ENCODE peak calls at places on chromosomes 12 and 14, in six cellular contexts. U, R, M, Y, T and I are unnamed samples. For H3K27me3, the result is how much of the 10 kb centered on the place peaks cover.

GRCh38 chr12:75781532-75782046 is 250.0 kb downstream of the PHLDA1 start:
- DNase-seq in U (peak), R (no peak), M (no peak), Y (no peak), T (no peak), I (no peak)

GRCh38 chr14:96576937-96577336 is 74.8 kb downstream of the PAPOLA start:
- DNase-seq in U (no peak), R (no peak), M (no peak), Y (no peak), T (no peak), I (no peak)

GRCh38 chr12:3365416-3366385 is 125.3 kb upstream of the PRMT8 start:
- DNase-seq in U (no peak), R (no peak), M (peak), Y (peak), T (peak), I (peak)

GRCh38 chr12:55619352-55620138 is 17.1 kb upstream of the OR10P1 start:
- DNase-seq in U (peak), R (no peak), M (no peak), Y (no peak), T (no peak), I (peak)

GRCh38 chr12:76197283-76197682 is 112.8 kb upstream of the NAP1L1 start:
- DNase-seq in U (no peak), R (no peak), M (no peak), Y (no peak), T (no peak), I (no peak)

GRCh38 chr14:29197557-29197956 is 431.0 kb downstream of the FOXG1 start:
- DNase-seq in U (no peak), R (no peak), M (no peak), Y (no peak), T (no peak), I (no peak)

GRCh38 chr14:96204151-96205058 is at the start of gene BDKRB2:
- DNase-seq in U (peak), R (peak), M (peak), Y (peak), T (peak), I (peak)

GRCh38 chr12:32419520-32419960 is 20.2 kb downstream of the FGD4 start:
- DNase-seq in U (peak), R (no peak), M (no peak), Y (no peak), T (no peak), I (no peak)

GRCh38 chr14:73312697-73313096 is 75.4 kb downstream of the PAPLN start:
- DNase-seq in U (no peak), R (no peak), M (no peak), Y (no peak), T (no peak), I (no peak)

GRCh38 chr14:100827751-100828447 is 2.0 kb downstream of the MEG3 start:
- DNase-seq in U (peak), R (no peak), M (no peak), Y (no peak), T (peak), I (peak)

GRCh38 chr14:49306152-49306751 is 279.9 kb downstream of the RPS29 start:
- DNase-seq in U (peak), R (no peak), M (no peak), Y (no peak), T (no peak), I (no peak)

GRCh38 chr12:8687846-8688601 is 9.8 kb upstream of the RIMKLB start:
- DNase-seq in U (peak), R (no peak), M (no peak), Y (no peak), T (no peak), I (peak)

GRCh38 chr14:89419973-89420482 is 3.0 kb upstream of the FOXN3 start:
- DNase-seq in U (no peak), R (no peak), M (no peak), Y (no peak), T (no peak), I (no peak)

GRCh38 chr12:54891717-54892478 is 37.6 kb downstream of the MUCL1 start:
- DNase-seq in U (no peak), R (peak), M (peak), Y (peak), T (no peak), I (no peak)

GRCh38 chr14:76918176-76918750 is 92.1 kb downstream of the LRRC74A start:
- DNase-seq in U (peak), R (no peak), M (peak), Y (peak), T (no peak), I (peak)

GRCh38 chr14:71444030-71444822 is 488.0 kb upstream of the RGS6 start:
- DNase-seq in U (no peak), R (no peak), M (no peak), Y (no peak), T (no peak), I (no peak)

GRCh38 chr14:25150934-25151790 is 101.2 kb upstream of the STXBP6 start:
- DNase-seq in U (peak), R (no peak), M (no peak), Y (no peak), T (no peak), I (no peak)

GRCh38 chr12:123142518-123142840 is 8.4 kb downstream of the PITPNM2 start:
- DNase-seq in U (no peak), R (no peak), M (no peak), Y (no peak), T (no peak), I (no peak)

DNA sequence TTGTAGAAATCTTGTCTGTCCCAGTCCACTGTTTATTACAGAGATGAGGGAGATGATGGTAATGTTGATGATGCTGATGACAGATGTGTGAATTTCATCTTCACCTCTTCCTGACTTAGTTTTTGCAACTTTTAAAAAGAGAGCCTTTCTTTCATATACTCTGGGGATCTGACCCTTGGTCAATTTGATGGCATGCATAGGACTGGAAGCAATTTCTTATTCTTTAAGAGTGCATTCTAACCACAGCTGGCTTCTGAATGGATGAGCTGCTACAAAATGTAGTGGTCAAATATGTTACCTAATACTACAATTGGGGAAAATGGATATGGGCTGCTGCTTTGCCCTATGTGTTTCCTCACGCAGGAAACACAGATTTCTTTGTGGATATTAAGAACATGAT is 80.8 kb downstream of the MYRFL start:
- DNase-seq in U (no peak), R (no peak), M (no peak), Y (no peak), T (no peak), I (no peak)
- H3K27ac ChIP-seq in U (no peak), R (no peak), M (no peak), Y (no peak), T (no peak), I (no peak)

DNA sequence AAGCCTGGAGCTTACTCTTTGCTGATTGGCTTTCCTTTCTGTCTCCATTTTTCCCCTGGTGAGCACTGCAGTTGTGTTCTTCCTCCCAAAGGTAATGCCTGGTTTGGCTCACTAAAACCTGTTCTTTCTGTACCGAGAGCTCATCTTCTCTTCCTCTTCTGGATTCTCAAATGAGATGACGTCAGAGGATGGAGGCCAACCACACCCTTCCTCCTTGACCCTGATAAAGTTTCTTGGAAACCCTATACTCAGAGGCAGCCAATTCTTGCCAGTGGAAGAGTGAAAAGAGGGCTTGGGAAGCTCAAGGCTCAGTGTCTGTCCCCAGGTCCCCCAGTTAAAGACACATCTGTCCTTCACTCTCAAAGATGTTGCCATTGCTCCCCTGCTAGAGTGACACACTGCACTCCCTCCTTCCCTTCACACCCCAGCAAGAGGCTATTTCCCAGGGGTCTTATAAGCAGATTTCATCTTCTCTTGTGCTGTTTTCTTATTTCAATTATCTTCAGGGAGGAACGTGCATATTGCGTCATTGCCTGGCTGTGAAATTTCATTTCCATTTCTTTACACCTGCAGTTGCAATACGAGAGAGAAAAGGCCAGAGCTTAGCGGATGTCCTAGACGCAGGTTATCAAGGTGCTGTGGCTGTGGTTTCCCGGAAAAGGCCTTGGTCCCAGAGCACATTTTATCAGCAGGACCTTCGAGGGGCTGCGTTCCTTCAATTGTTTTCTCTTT is 27.3 kb downstream of the NTF3 start:
- DNase-seq in U (no peak), R (no peak), M (no peak), Y (no peak), T (no peak), I (no peak)
- TF ChIP-seq POLR2A in U (no peak), R (no peak), M (no peak), Y (no peak), T (no peak), I (no peak)

DNA sequence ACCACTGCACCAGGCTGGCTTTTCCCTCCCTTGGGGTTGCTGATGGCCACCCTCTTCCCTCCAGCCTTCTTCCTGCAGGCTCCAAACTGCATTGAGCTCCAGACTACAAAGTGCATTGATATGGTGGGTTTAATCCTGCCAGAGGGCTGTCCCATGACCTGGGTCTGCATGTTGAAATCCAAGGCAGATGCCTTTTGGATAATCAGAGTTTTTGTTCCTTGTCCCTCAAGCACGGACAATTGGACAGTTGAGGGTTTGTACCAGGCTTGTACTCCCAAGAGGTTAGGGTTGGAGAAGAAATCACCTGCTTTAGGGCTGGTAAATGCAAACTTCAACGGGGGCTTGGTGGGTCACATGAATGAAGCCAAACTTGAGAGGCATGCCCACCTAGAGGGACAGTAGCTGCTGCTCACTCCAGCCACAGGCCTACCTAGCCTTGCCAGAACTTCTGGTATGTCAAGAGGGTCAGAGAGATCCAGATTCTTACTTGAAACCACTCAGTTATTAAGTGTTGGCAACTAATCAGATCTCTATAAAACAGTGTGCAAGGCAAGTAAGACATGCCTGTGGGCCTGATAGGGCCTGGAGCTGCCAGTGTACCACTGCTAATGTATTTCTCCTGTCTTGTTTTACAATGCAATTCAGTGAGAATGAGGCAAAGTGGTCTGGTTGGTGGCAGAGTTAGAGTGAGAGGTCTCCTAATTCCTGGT is 21.7 kb upstream of the KRT83 start:
- DNase-seq in U (no peak), R (no peak), M (no peak), Y (no peak), T (no peak), I (no peak)
- H3K27me3 ChIP-seq in U (half or more), R (under half), M (under half), Y (under half), T (under half), I (under half)

GRCh38 chr12:93777249-93777648 is 100.1 kb downstream of the CRADD start:
- DNase-seq in U (peak), R (no peak), M (no peak), Y (no peak), T (no peak), I (peak)
- H3K27ac ChIP-seq in U (peak), R (peak), M (no peak), Y (peak), T (peak), I (peak)